ENCODE peak calls at places on chromosomes 2 and 18, in four cellular contexts. X is GM03348, R is GM23338, F is RWPE1. S is an unnamed sample.

GRCh38 chr2:225337183-225337582 is 62.3 kb upstream of the NYAP2 start:
- DNase-seq in X (no peak), R (peak; percentile 35), F (no peak), S (peak; percentile 72)

GRCh38 chr2:233072838-233073237 is 12.7 kb downstream of the INPP5D start:
- DNase-seq in R (no peak), X (no peak), F (no peak), S (no peak)

GRCh38 chr2:223003191-223003590 is 48.8 kb upstream of the KCNE4 start:
- DNase-seq in R (no peak), F (no peak), X (peak; percentile 20), S (no peak)

GRCh38 chr2:212484563-212485080 is 54.0 kb downstream of the ERBB4 start:
- DNase-seq in F (no peak), R (peak; percentile 35), X (peak; percentile 10), S (no peak)

GRCh38 chr2:134070281-134070731 is 183.6 kb upstream of the MGAT5 start:
- DNase-seq in R (no peak), X (no peak), F (no peak), S (no peak)

GRCh38 chr2:204722207-204722606 is 176.9 kb downstream of the PARD3B start:
- DNase-seq in R (no peak), X (peak; percentile 9), F (no peak), S (no peak)

GRCh38 chr18:49848115-49848514 is 34.8 kb upstream of the ACAA2 start:
- DNase-seq in F (no peak), R (no peak), X (no peak), S (no peak)

GRCh38 chr2:54262015-54262765 is 6.2 kb upstream of the TSPYL6 start:
- DNase-seq in R (no peak), F (no peak), X (no peak), S (no peak)

GRCh38 chr2:161995553-161996016 is 78.4 kb downstream of the DPP4 start:
- DNase-seq in X (no peak), R (no peak), F (no peak), S (peak; percentile 37)

GRCh38 chr2:75276093-75277055 is 77.1 kb upstream of the TACR1 start:
- DNase-seq in X (peak; percentile 60), F (peak; percentile 37), R (peak; percentile 32), S (peak; percentile 71)

GRCh38 chr2:46749042-46749461 is 166.6 kb downstream of the MCFD2 start:
- DNase-seq in X (peak; percentile 33), F (peak; percentile 65), R (no peak), S (peak; percentile 40)

GRCh38 chr2:71566271-71566858 is 113.0 kb downstream of the DYSF start:
- DNase-seq in R (no peak), F (no peak), X (peak; percentile 76), S (no peak)